ENCODE peak calls at places on chromosomes 5 and 9, in seven cellular contexts. Q, L, H, G, K, B and D are unnamed samples.
A peak's percentile ranks its signal among the peaks of the same experiment; 100 is the strongest.

GRCh38 chr5:40046792-40047191 is 622.0 kb upstream of the DAB2 start:
- DNase-seq in G (peak; percentile 58), B (no peak), K (no peak), L (peak; percentile 74), H (peak; percentile 82), Q (peak; percentile 8), D (peak; percentile 2)

GRCh38 chr9:134253596-134254205 is 72.6 kb upstream of the RXRA start:
- DNase-seq in B (no peak), K (no peak), H (no peak), L (no peak), G (no peak), Q (peak; percentile 16), D (peak; percentile 22)

GRCh38 chr5:151880304-151880703 is 44.3 kb downstream of the GLRA1 start:
- DNase-seq in Q (no peak), B (no peak), L (no peak), K (no peak), G (no peak), H (no peak), D (no peak)

GRCh38 chr5:34656700-34657549 is 797 bp downstream of the RAI14 start:
- DNase-seq in L (no peak), H (no peak), B (no peak), G (peak; percentile 84), K (peak; percentile 15), Q (peak; percentile 41), D (peak; percentile 39)

GRCh38 chr5:178793156-178793555 is 62.7 kb upstream of the ZNF354A start:
- DNase-seq in L (no peak), G (no peak), B (no peak), K (no peak), H (no peak), Q (no peak), D (no peak)

GRCh38 chr9:115642285-115642684 is 511.3 kb upstream of the PAPPA start:
- DNase-seq in H (no peak), B (no peak), L (no peak), G (no peak), Q (peak; percentile 61), K (no peak), D (no peak)

GRCh38 chr9:32783168-32783891 is at the start of gene TMEM215:
- DNase-seq in H (peak; percentile 1), Q (no peak), G (no peak), B (no peak), K (peak; percentile 3), L (no peak), D (no peak)

GRCh38 chr9:2884308-2884707 is 40.4 kb upstream of the PUM3 start:
- DNase-seq in K (no peak), B (no peak), H (no peak), Q (no peak), L (no peak), G (no peak), D (no peak)

GRCh38 chr9:33354651-33355211 is 47.6 kb downstream of the AQP7 start:
- DNase-seq in Q (peak; percentile 8), K (no peak), G (no peak), H (peak; percentile 37), B (no peak), L (no peak), D (peak; percentile 83)

GRCh38 chr9:38435526-38435925 is 11.3 kb upstream of the IGFBPL1 start:
- DNase-seq in Q (peak; percentile 81), G (no peak), H (no peak), K (no peak), B (no peak), L (no peak), D (no peak)